ENCODE peak calls at places on chromosomes 13 and 19, in four cellular contexts. A is choroid plexus epithelial cell, K is BJ, S is lower leg skin. Y is an unnamed sample.

GRCh38 chr13:109868583-109869311 is 82.4 kb upstream of the IRS2 start:
- DNase-seq in A (no peak), K (no peak), S (no peak), Y (no peak)

GRCh38 chr19:27773318-27774094 is 1439.4 kb downstream of the UQCRFS1 start:
- DNase-seq in A (no peak), K (no peak), S (no peak), Y (no peak)

GRCh38 chr13:52428295-52428694 is 22.1 kb downstream of the VPS36 start:
- DNase-seq in A (peak; percentile 52), K (no peak), S (no peak), Y (no peak)

GRCh38 chr13:50699874-50700663 is 143.4 kb downstream of the DLEU7 start:
- DNase-seq in A (peak; percentile 30), K (no peak), S (no peak), Y (no peak)

GRCh38 chr19:11767633-11768133 is 883 bp downstream of the ZNF441 start:
- DNase-seq in A (peak; percentile 39), K (no peak), S (peak; percentile 18), Y (no peak)

GRCh38 chr13:42215578-42216421 is 56.2 kb upstream of the AKAP11 start:
- DNase-seq in A (peak; percentile 82), K (no peak), S (no peak), Y (no peak)

GRCh38 chr19:35879770-35880317 is 11.5 kb downstream of the APLP1 start:
- DNase-seq in A (peak; percentile 88), K (peak; percentile 62), S (peak; percentile 81), Y (no peak)

GRCh38 chr19:49436381-49437017 is 4.8 kb downstream of the SLC17A7 start:
- DNase-seq in A (no peak), K (no peak), S (no peak), Y (no peak)

GRCh38 chr13:99055286-99056073 is 77.6 kb upstream of the DOCK9 start:
- DNase-seq in A (no peak), K (no peak), S (no peak), Y (no peak)

GRCh38 chr13:63901630-63902029 is 2486.0 kb upstream of the PCDH20 start:
- DNase-seq in A (no peak), K (no peak), S (no peak), Y (no peak)

GRCh38 chr13:42970824-42971669 is 21.0 kb downstream of the EPSTI1 start:
- DNase-seq in A (peak; percentile 72), K (no peak), S (no peak), Y (no peak)

GRCh38 chr13:109764474-109765292 is 21.7 kb downstream of the IRS2 start:
- DNase-seq in A (no peak), K (no peak), S (no peak), Y (no peak)

GRCh38 chr19:3506384-3507340 is 551 bp downstream of the FZR1 start:
- DNase-seq in A (peak; percentile 32), K (no peak), S (peak; percentile 27), Y (no peak)

GRCh38 chr19:48752511-48753365 is at the start of gene FUT1:
- DNase-seq in A (no peak), K (no peak), S (no peak), Y (no peak)

GRCh38 chr19:38743394-38744297 is 628 bp downstream of the CAPN12 start:
- DNase-seq in A (no peak), K (no peak), S (no peak), Y (no peak)

GRCh38 chr13:96967248-96967745 is 27.0 kb downstream of the OXGR1 start:
- DNase-seq in A (peak; percentile 4), K (no peak), S (no peak), Y (no peak)

GRCh38 chr19:11949201-11949600 is 15.6 kb upstream of the ZNF763 start:
- DNase-seq in A (peak; percentile 20), K (no peak), S (no peak), Y (no peak)

GRCh38 chr19:38952395-38953165 is 21.8 kb downstream of the MRPS12 start:
- DNase-seq in A (peak; percentile 53), K (no peak), S (no peak), Y (no peak)

GRCh38 chr13:107034236-107034635 is 466.3 kb upstream of the ARGLU1 start:
- DNase-seq in A (no peak), K (no peak), S (no peak), Y (no peak)

GRCh38 chr13:23671902-23672301 is 101.7 kb downstream of the TNFRSF19 start:
- DNase-seq in A (peak; percentile 85), K (no peak), S (no peak), Y (no peak)

GRCh38 chr19:7815325-7815724 is 14.7 kb upstream of the EVI5L start:
- DNase-seq in A (no peak), K (no peak), S (no peak), Y (no peak)

GRCh38 chr19:53670345-53670744 is 38.5 kb downstream of the DPRX start:
- DNase-seq in A (no peak), K (no peak), S (no peak), Y (no peak)

GRCh38 chr19:6423499-6424189 is 967 bp downstream of the KHSRP start:
- DNase-seq in A (peak; percentile 66), K (no peak), S (peak; percentile 34), Y (no peak)

GRCh38 chr13:77876176-77876575 is 42.5 kb downstream of the EDNRB start:
- DNase-seq in A (peak; percentile 16), K (no peak), S (no peak), Y (no peak)

GRCh38 chr13:75357576-75358295 is 124.2 kb downstream of the TBC1D4 start:
- DNase-seq in A (peak; percentile 92), K (no peak), S (no peak), Y (no peak)

GRCh38 chr13:99442273-99442895 is 58.9 kb upstream of the TM9SF2 start:
- DNase-seq in A (peak; percentile 75), K (no peak), S (peak; percentile 48), Y (no peak)

GRCh38 chr19:35125270-35125717 is 9.6 kb downstream of the LGI4 start:
- DNase-seq in A (no peak), K (no peak), S (no peak), Y (no peak)

GRCh38 chr13:80603351-80603750 is 262.4 kb upstream of the SPRY2 start:
- DNase-seq in A (no peak), K (no peak), S (no peak), Y (no peak)

GRCh38 chr13:21825186-21825585 is 154.3 kb downstream of the FGF9 start:
- DNase-seq in A (no peak), K (no peak), S (no peak), Y (no peak)

GRCh38 chr13:52459668-52460067 is 4.4 kb downstream of the CKAP2 start:
- DNase-seq in A (peak; percentile 45), K (peak; percentile 18), S (no peak), Y (no peak)

GRCh38 chr19:52621376-52621775 is 16.8 kb downstream of the ZNF83 start:
- DNase-seq in A (no peak), K (no peak), S (no peak), Y (no peak)

GRCh38 chr19:43465468-43466120 is at the start of gene LYPD3:
- DNase-seq in A (no peak), K (peak; percentile 6), S (peak; percentile 74), Y (no peak)
- H3K4me3 ChIP-seq in A (no peak within 1 kb of the TSS), K (no peak within 1 kb of the TSS), S (peak within 1 kb of the TSS; percentile 32), Y (no peak within 1 kb of the TSS)

GRCh38 chr19:10701955-10702307 is 692 bp downstream of the QTRT1 start:
- DNase-seq in A (no peak), K (no peak), S (no peak), Y (no peak)

GRCh38 chr19:10695401-10696398 is 5.5 kb upstream of the QTRT1 start:
- DNase-seq in A (peak; percentile 97), K (peak; percentile 69), S (peak; percentile 89), Y (peak; percentile 80)

GRCh38 chr19:10694706-10695105 is 6.5 kb upstream of the QTRT1 start:
- DNase-seq in A (no peak), K (no peak), S (no peak), Y (no peak)

DNA sequence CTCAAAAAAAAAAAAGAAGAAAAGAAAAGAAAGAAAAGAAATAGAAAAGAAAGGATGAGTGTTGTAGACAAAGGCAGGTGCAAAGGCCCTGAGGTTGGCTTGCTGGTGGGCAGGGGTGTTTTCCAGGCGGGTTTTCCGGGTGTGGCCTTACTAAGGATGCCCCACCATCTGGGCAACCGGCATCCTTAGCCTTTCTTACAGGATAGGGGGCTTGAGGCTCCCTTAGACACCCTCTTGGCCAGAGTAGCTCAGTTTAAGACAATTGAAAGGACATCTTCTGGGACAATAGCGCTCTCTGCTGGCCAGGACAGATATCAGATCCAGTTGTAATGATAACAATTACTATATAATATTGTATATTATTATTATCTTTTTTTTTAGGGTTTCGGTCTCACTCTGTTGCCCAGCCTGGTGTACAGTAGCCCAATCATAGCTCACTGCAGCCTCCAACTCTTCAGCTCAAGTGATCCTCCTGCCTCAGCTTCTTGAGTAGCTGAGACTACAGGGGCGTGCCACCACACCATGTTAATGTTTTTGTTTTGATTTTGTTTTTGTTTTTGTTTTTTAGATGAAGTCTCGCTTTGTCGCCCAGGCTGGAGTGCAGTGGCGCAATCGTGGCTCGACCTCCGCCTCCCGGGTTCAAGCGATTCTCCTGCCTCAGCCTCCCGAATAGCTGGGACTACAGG is 1.4 kb upstream of the QTRT1 start:
- DNase-seq in A (peak; percentile 79), K (no peak), S (no peak), Y (no peak)
- TF ChIP-seq CTCF in A (peak; percentile 75), K (peak; percentile 55), S (no peak), Y (peak; percentile 66)

GRCh38 chr19:30651066-30651465 is 278.9 kb downstream of the ZNF536 start:
- DNase-seq in A (no peak), K (no peak), S (no peak), Y (no peak)

GRCh38 chr19:30651691-30652090 is 279.5 kb downstream of the ZNF536 start:
- DNase-seq in A (no peak), K (no peak), S (no peak), Y (no peak)

GRCh38 chr19:30659638-30660037 is 287.5 kb downstream of the ZNF536 start:
- DNase-seq in A (no peak), K (no peak), S (no peak), Y (no peak)

GRCh38 chr19:30653646-30654386 is 281.6 kb downstream of the ZNF536 start:
- DNase-seq in A (no peak), K (no peak), S (no peak), Y (no peak)

DNA sequence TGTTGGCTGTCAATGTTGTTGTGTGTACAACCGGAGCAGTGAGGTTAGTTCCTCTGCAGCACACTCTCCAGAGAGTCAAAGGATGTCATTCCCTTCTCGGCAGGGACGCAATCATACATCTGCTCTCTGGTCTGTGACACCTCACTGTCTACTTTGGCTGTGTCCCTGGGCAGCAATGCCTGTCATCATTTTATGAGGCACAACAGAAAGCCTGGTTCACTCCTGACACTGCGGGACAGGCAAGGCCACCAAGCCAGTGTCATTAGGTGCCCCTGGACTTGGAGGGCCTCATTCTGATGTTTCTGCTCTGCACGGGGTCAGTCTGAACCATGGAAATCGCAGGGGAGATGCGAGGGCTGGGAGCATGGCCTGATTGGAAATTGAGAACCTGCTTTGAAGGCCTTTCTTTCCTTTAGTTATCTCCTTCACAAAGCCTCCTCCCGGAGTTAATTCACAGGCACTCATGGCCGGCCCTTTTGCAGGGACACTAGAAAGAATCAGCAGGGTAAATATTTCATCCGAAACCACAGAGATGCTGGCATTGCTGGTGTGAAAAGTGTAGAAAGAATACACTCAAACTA is 284.4 kb downstream of the ZNF536 start:
- DNase-seq in A (no peak), K (no peak), S (no peak), Y (no peak)
- H3K4me3 ChIP-seq in A (no peak overlapping the region), K (no peak overlapping the region), S (no peak overlapping the region), Y (no peak overlapping the region)

GRCh38 chr19:22545751-22546150 is 88.4 kb upstream of the ZNF492 start:
- DNase-seq in A (peak; percentile 7), K (no peak), S (no peak), Y (no peak)
- TF ChIP-seq CTCF in A (peak; percentile 23), K (peak; percentile 14), S (no peak), Y (peak; percentile 24)

GRCh38 chr13:93216122-93216521 is 10.5 kb upstream of the GPC6 start:
- DNase-seq in A (no peak), K (no peak), S (no peak), Y (no peak)
- H3K4me3 ChIP-seq in A (no peak overlapping the region), K (no peak overlapping the region), S (no peak overlapping the region), Y (no peak overlapping the region)

GRCh38 chr19:15125232-15126067 is 18.2 kb downstream of the SYDE1 start:
- DNase-seq in A (peak; percentile 99), K (peak; percentile 86), S (peak; percentile 98), Y (peak; percentile 92)
- TF ChIP-seq CTCF in A (no peak), K (no peak), S (no peak), Y (no peak)

Y was measured in retinal pigment epithelial cell.